ENCODE peak calls at places on chromosomes 11 and 22, in six cellular contexts. C is hippocampal formation; E is stimulated activated CD4-positive, alpha-beta T cell treated with anti-CD3 and anti-CD28 coated beads, TNF-alpha, amount 100 ng/mL, for 1 hour; L is HEK293T; B is ELF-1; W is GM23248. Q is an unnamed sample.

GRCh38 chr11:77244277-77245014 is 57.0 kb downstream of the GDPD4 start:
- DNase-seq in E (no peak), L (no peak), W (peak; percentile 81), C (peak; percentile 0), B (no peak), Q (peak; percentile 72)

GRCh38 chr22:19239464-19239863 is 52.1 kb downstream of the CLTCL1 start:
- DNase-seq in B (no peak), C (peak; percentile 61), E (no peak), W (no peak), L (no peak), Q (no peak)

GRCh38 chr22:39946571-39947407 is 13.4 kb upstream of the TMA7B start:
- DNase-seq in B (peak; percentile 66), W (no peak), L (no peak), C (no peak), E (no peak), Q (no peak)

GRCh38 chr11:27514558-27514957 is 8.0 kb upstream of the LIN7C start:
- DNase-seq in W (peak; percentile 85), C (no peak), L (no peak), E (no peak), B (no peak), Q (no peak)

GRCh38 chr11:74550991-74551753 is 41.2 kb upstream of the POLD3 start:
- DNase-seq in E (no peak), C (no peak), L (no peak), B (no peak), W (no peak), Q (no peak)

GRCh38 chr11:83122050-83122449 is 34.9 kb upstream of the PCF11 start:
- DNase-seq in E (no peak), B (no peak), C (no peak), L (no peak), W (no peak), Q (no peak)

GRCh38 chr22:49300241-49300640 is 527.4 kb downstream of the BRD1 start:
- DNase-seq in C (no peak), W (no peak), B (no peak), E (no peak), L (no peak), Q (no peak)

GRCh38 chr22:37561209-37562048 is 1.1 kb downstream of the CDC42EP1 start:
- DNase-seq in B (peak; percentile 95), C (peak; percentile 71), W (peak; percentile 94), E (peak; percentile 24), L (peak; percentile 94), Q (peak; percentile 65)

GRCh38 chr22:40332319-40332781 is 13.9 kb upstream of the ADSL start:
- DNase-seq in W (no peak), L (no peak), E (no peak), C (no peak), B (no peak), Q (no peak)

GRCh38 chr11:2509481-2510001 is 64.7 kb downstream of the KCNQ1 start:
- DNase-seq in L (no peak), B (no peak), E (no peak), W (no peak), C (no peak), Q (no peak)

GRCh38 chr11:68365943-68366435 is 53.6 kb downstream of the LRP5 start:
- DNase-seq in W (no peak), C (no peak), E (no peak), L (no peak), B (no peak), Q (no peak)

GRCh38 chr11:34671946-34672345 is 51.1 kb downstream of the EHF start:
- DNase-seq in B (no peak), C (no peak), W (no peak), L (no peak), E (no peak), Q (no peak)

GRCh38 chr11:2802389-2803185 is 83.0 kb downstream of the CDKN1C start:
- DNase-seq in L (no peak), W (no peak), B (no peak), C (no peak), E (no peak), Q (no peak)

GRCh38 chr11:86578727-86579405 is 93.5 kb downstream of the ME3 start:
- DNase-seq in B (no peak), W (no peak), E (no peak), C (no peak), L (no peak), Q (no peak)

GRCh38 chr11:14676068-14676467 is 32.5 kb downstream of the PDE3B start:
- DNase-seq in L (no peak), C (no peak), B (no peak), W (no peak), E (no peak), Q (no peak)

GRCh38 chr11:17208257-17208999 is 642 bp upstream of the PIK3C2A start:
- DNase-seq in L (peak; percentile 78), W (peak; percentile 78), B (peak; percentile 89), C (peak; percentile 47), E (no peak), Q (no peak)

GRCh38 chr11:117442869-117443239 is 115.2 kb downstream of the CEP164 start:
- DNase-seq in W (no peak), E (no peak), C (no peak), B (peak; percentile 49), L (no peak), Q (no peak)

GRCh38 chr11:33703771-33704170 is 3.1 kb upstream of the C11orf91 start:
- DNase-seq in C (no peak), E (no peak), L (no peak), W (peak; percentile 71), B (no peak), Q (no peak)

GRCh38 chr11:34427171-34427805 is 11.4 kb upstream of the CAT start:
- DNase-seq in B (no peak), C (no peak), E (no peak), L (peak; percentile 20), W (peak; percentile 97), Q (peak; percentile 85)

GRCh38 chr22:22099833-22100812 is 117.5 kb upstream of the TOP3B start:
- DNase-seq in B (peak; percentile 25), W (peak; percentile 38), C (no peak), E (no peak), L (peak; percentile 48), Q (no peak)

GRCh38 chr11:87252869-87253268 is 215.1 kb downstream of the TMEM135 start:
- DNase-seq in C (no peak), E (no peak), W (peak; percentile 44), B (no peak), L (no peak), Q (no peak)

GRCh38 chr11:15484398-15484797 is 369.7 kb downstream of the INSC start:
- DNase-seq in L (no peak), E (no peak), W (no peak), B (no peak), C (no peak), Q (no peak)

GRCh38 chr11:43285826-43286225 is 26.0 kb upstream of the API5 start:
- DNase-seq in B (no peak), W (peak; percentile 29), C (no peak), E (no peak), L (no peak), Q (no peak)

GRCh38 chr11:10328314-10329090 is 23.6 kb downstream of the ADM start:
- DNase-seq in B (no peak), W (peak; percentile 74), C (no peak), L (no peak), E (no peak), Q (no peak)

GRCh38 chr22:48923165-48923875 is 904.4 kb downstream of the BRD1 start:
- DNase-seq in E (no peak), W (no peak), B (no peak), C (no peak), L (no peak), Q (no peak)

GRCh38 chr11:20045098-20045688 is 115.1 kb downstream of the DBX1 start:
- DNase-seq in L (no peak), B (peak; percentile 83), E (no peak), W (no peak), C (no peak), Q (no peak)

GRCh38 chr11:116853461-116854073 is 16.1 kb upstream of the APOA1 start:
- DNase-seq in L (no peak), W (peak; percentile 96), C (no peak), B (no peak), E (peak; percentile 38), Q (peak; percentile 90)

GRCh38 chr11:86800076-86800955 is at the start of gene PRSS23:
- DNase-seq in C (no peak), W (peak; percentile 84), E (no peak), B (peak; percentile 74), L (peak; percentile 76), Q (no peak)

GRCh38 chr22:41001722-41002122 is 50.5 kb downstream of the RBX1 start:
- DNase-seq in B (peak; percentile 90), E (no peak), L (no peak), C (no peak), W (peak; percentile 68), Q (no peak)

GRCh38 chr22:47620391-47620790 is 857.9 kb downstream of the TBC1D22A start:
- DNase-seq in E (no peak), L (no peak), W (no peak), C (no peak), B (no peak), Q (no peak)

GRCh38 chr11:124669193-124669592 is 4.3 kb downstream of the SIAE start:
- DNase-seq in W (peak; percentile 63), B (peak; percentile 30), E (no peak), C (peak; percentile 43), L (peak; percentile 68), Q (peak; percentile 29)

GRCh38 chr11:101034076-101034475 is 95.5 kb downstream of the PGR start:
- DNase-seq in L (no peak), W (no peak), E (no peak), B (no peak), C (no peak), Q (no peak)

GRCh38 chr11:17753641-17754040 is 19.1 kb downstream of the KCNC1 start:
- DNase-seq in B (no peak), L (no peak), C (no peak), E (no peak), W (no peak), Q (no peak)